ENCODE peak calls at places on chromosomes 11 and 22, in nine cellular contexts. F is activated CD4-positive, alpha-beta T cell treated with anti-CD3 and anti-CD28 coated beads, Interleukin-2, amount 50 U/mL, for 1 hour; Y is stimulated activated CD4-positive, alpha-beta T cell treated with anti-CD3 and anti-CD28 coated beads, Interleukin-12 subunit alpha, Interleukin-12 subunit beta, amount 100 ng/mL, for 4 hours; Z is iPS-NIHi11; R is T-helper 1 cell; C is HFF-Myc; N is Right ventricle myocardium superior; O is GM20000; S is NCI-H1092 treated with DMSO at 0.1 percent for 48 hours. A is an unnamed sample.

GRCh38 chr11:2578006-2578933 is 121.5 kb downstream of the KCNQ1OT1 start:
- DNase-seq in F (no peak), Y (no peak), Z (no peak), R (no peak), C (no peak), N (peak; percentile 43), O (no peak), S (no peak), A (no peak)

GRCh38 chr22:28981818-28982499 is 79.7 kb downstream of the C22orf31 start:
- DNase-seq in F (no peak), Y (no peak), Z (no peak), R (no peak), C (no peak), N (no peak), O (no peak), S (no peak), A (no peak)

GRCh38 chr11:72354356-72355115 is 79.8 kb downstream of the CLPB start:
- DNase-seq in F (no peak), Y (no peak), Z (no peak), R (no peak), C (no peak), N (no peak), O (no peak), S (no peak), A (no peak)

GRCh38 chr11:13440100-13440855 is 22.7 kb downstream of the BTBD10 start:
- DNase-seq in F (no peak), Y (no peak), Z (peak; percentile 29), R (no peak), C (peak; percentile 76), N (no peak), O (no peak), S (no peak), A (peak; percentile 51)

GRCh38 chr11:75499423-75500305 is 26.1 kb downstream of the GDPD5 start:
- DNase-seq in F (no peak), Y (no peak), Z (no peak), R (no peak), C (peak; percentile 90), N (peak; percentile 57), O (no peak), S (no peak), A (no peak)

GRCh38 chr11:44589301-44589700 is 23.8 kb downstream of the CD82 start:
- DNase-seq in F (no peak), Y (no peak), Z (no peak), R (no peak), C (no peak), N (no peak), O (no peak), S (no peak), A (no peak)

GRCh38 chr22:24270556-24271405 is at the start of gene SPECC1L:
- DNase-seq in F (peak; percentile 89), Y (peak; percentile 92), Z (peak; percentile 94), R (peak; percentile 92), C (no peak), N (peak; percentile 96), O (peak; percentile 97), S (peak; percentile 90), A (peak; percentile 91)

GRCh38 chr11:9459573-9460321 is 1.1 kb upstream of the ZNF143 start:
- DNase-seq in F (peak; percentile 29), Y (peak; percentile 37), Z (no peak), R (no peak), C (no peak), N (peak; percentile 67), O (no peak), S (peak; percentile 52), A (peak; percentile 4)

GRCh38 chr11:10064828-10065227 is 229.2 kb downstream of the SBF2 start:
- DNase-seq in F (no peak), Y (no peak), Z (no peak), R (no peak), C (no peak), N (no peak), O (no peak), S (no peak), A (no peak)

GRCh38 chr22:42619261-42620063 is 4.8 kb upstream of the POLDIP3 start:
- DNase-seq in F (no peak), Y (no peak), Z (no peak), R (no peak), C (no peak), N (no peak), O (no peak), S (no peak), A (no peak)

GRCh38 chr22:35172452-35172851 is 84.8 kb upstream of the HMGXB4 start:
- DNase-seq in F (no peak), Y (no peak), Z (no peak), R (no peak), C (no peak), N (no peak), O (no peak), S (peak; percentile 82), A (no peak)

A was measured in NCI-H774.